ENCODE peak calls at places on chromosomes 4 and X, in eight cellular contexts. One of them, this sample, is unnamed.
A peak's percentile ranks its signal among the peaks of the same experiment; 100 is the strongest.

GRCh38 chr4:169103966-169104412 is 93.9 kb upstream of the CBR4 start:
- DNase-seq in effector memory CD4-positive, alpha-beta T cell: no peak
- DNase-seq in brain microvascular endothelial cell: no peak
- DNase-seq in PC-9: peak; percentile 83
- DNase-seq in heart left ventricle: no peak
- DNase-seq in cardiac muscle cell: peak; percentile 23
- DNase-seq in aorta: no peak
- DNase-seq in colonic mucosa: no peak
- DNase-seq in this sample: peak; percentile 49

GRCh38 chrX:103418811-103419210 is 42.5 kb downstream of the BEX3 start:
- DNase-seq in effector memory CD4-positive, alpha-beta T cell: no peak
- DNase-seq in brain microvascular endothelial cell: no peak
- DNase-seq in PC-9: no peak
- DNase-seq in heart left ventricle: no peak
- DNase-seq in cardiac muscle cell: no peak
- DNase-seq in aorta: no peak
- DNase-seq in colonic mucosa: no peak
- DNase-seq in this sample: no peak

GRCh38 chr4:110064295-110064694 is 134.1 kb downstream of the ELOVL6 start:
- DNase-seq in effector memory CD4-positive, alpha-beta T cell: no peak
- DNase-seq in brain microvascular endothelial cell: no peak
- DNase-seq in PC-9: no peak
- DNase-seq in heart left ventricle: no peak
- DNase-seq in cardiac muscle cell: no peak
- DNase-seq in aorta: no peak
- DNase-seq in colonic mucosa: no peak
- DNase-seq in this sample: no peak

GRCh38 chr4:37555324-37555723 is 130.9 kb downstream of the RELL1 start:
- DNase-seq in effector memory CD4-positive, alpha-beta T cell: no peak
- DNase-seq in brain microvascular endothelial cell: no peak
- DNase-seq in PC-9: no peak
- DNase-seq in heart left ventricle: no peak
- DNase-seq in cardiac muscle cell: no peak
- DNase-seq in aorta: no peak
- DNase-seq in colonic mucosa: no peak
- DNase-seq in this sample: no peak

GRCh38 chr4:100100985-100101384 is 89.3 kb downstream of the DDIT4L start:
- DNase-seq in effector memory CD4-positive, alpha-beta T cell: no peak
- DNase-seq in brain microvascular endothelial cell: no peak
- DNase-seq in PC-9: no peak
- DNase-seq in heart left ventricle: no peak
- DNase-seq in cardiac muscle cell: no peak
- DNase-seq in aorta: no peak
- DNase-seq in colonic mucosa: no peak
- DNase-seq in this sample: peak; percentile 55

GRCh38 chr4:131192318-131192717 is 1956.8 kb upstream of the PCDH10 start:
- DNase-seq in effector memory CD4-positive, alpha-beta T cell: no peak
- DNase-seq in brain microvascular endothelial cell: no peak
- DNase-seq in PC-9: no peak
- DNase-seq in heart left ventricle: no peak
- DNase-seq in cardiac muscle cell: no peak
- DNase-seq in aorta: no peak
- DNase-seq in colonic mucosa: no peak
- DNase-seq in this sample: no peak

GRCh38 chr4:94895081-94895480 is 137.3 kb downstream of the BMPR1B start:
- DNase-seq in effector memory CD4-positive, alpha-beta T cell: no peak
- DNase-seq in brain microvascular endothelial cell: no peak
- DNase-seq in PC-9: no peak
- DNase-seq in heart left ventricle: no peak
- DNase-seq in cardiac muscle cell: no peak
- DNase-seq in aorta: no peak
- DNase-seq in colonic mucosa: no peak
- DNase-seq in this sample: no peak

GRCh38 chr4:143424276-143424675 is 87.6 kb downstream of the GAB1 start:
- DNase-seq in effector memory CD4-positive, alpha-beta T cell: no peak
- DNase-seq in brain microvascular endothelial cell: no peak
- DNase-seq in PC-9: no peak
- DNase-seq in heart left ventricle: no peak
- DNase-seq in cardiac muscle cell: no peak
- DNase-seq in aorta: no peak
- DNase-seq in colonic mucosa: no peak
- DNase-seq in this sample: no peak

GRCh38 chr4:123832173-123833026 is 435.8 kb downstream of the SPRY1 start:
- DNase-seq in effector memory CD4-positive, alpha-beta T cell: no peak
- DNase-seq in brain microvascular endothelial cell: peak; percentile 98
- DNase-seq in PC-9: peak; percentile 46
- DNase-seq in heart left ventricle: peak; percentile 72
- DNase-seq in cardiac muscle cell: peak; percentile 3
- DNase-seq in aorta: peak; percentile 74
- DNase-seq in colonic mucosa: no peak
- DNase-seq in this sample: no peak

GRCh38 chr4:27123050-27123768 is 262.6 kb downstream of the STIM2 start:
- DNase-seq in effector memory CD4-positive, alpha-beta T cell: no peak
- DNase-seq in brain microvascular endothelial cell: no peak
- DNase-seq in PC-9: no peak
- DNase-seq in heart left ventricle: no peak
- DNase-seq in cardiac muscle cell: no peak
- DNase-seq in aorta: no peak
- DNase-seq in colonic mucosa: peak; percentile 63
- DNase-seq in this sample: peak; percentile 95
- H3K4me3 ChIP-seq in effector memory CD4-positive, alpha-beta T cell: no peak overlapping the region
- H3K4me3 ChIP-seq in brain microvascular endothelial cell: no peak overlapping the region
- H3K4me3 ChIP-seq in PC-9: no peak overlapping the region
- H3K4me3 ChIP-seq in heart left ventricle: no peak overlapping the region
- H3K4me3 ChIP-seq in cardiac muscle cell: no peak overlapping the region
- H3K4me3 ChIP-seq in aorta: no peak overlapping the region
- H3K4me3 ChIP-seq in colonic mucosa: no peak overlapping the region
- H3K4me3 ChIP-seq in this sample: no peak overlapping the region

GRCh38 chr4:182807346-182807745 is 109.8 kb downstream of the DCTD start:
- DNase-seq in effector memory CD4-positive, alpha-beta T cell: no peak
- DNase-seq in brain microvascular endothelial cell: peak; percentile 1
- DNase-seq in PC-9: no peak
- DNase-seq in heart left ventricle: no peak
- DNase-seq in cardiac muscle cell: no peak
- DNase-seq in aorta: no peak
- DNase-seq in colonic mucosa: no peak
- DNase-seq in this sample: no peak

GRCh38 chr4:182804131-182804530 is 113.1 kb downstream of the DCTD start:
- DNase-seq in effector memory CD4-positive, alpha-beta T cell: no peak
- DNase-seq in brain microvascular endothelial cell: no peak
- DNase-seq in PC-9: no peak
- DNase-seq in heart left ventricle: no peak
- DNase-seq in cardiac muscle cell: no peak
- DNase-seq in aorta: no peak
- DNase-seq in colonic mucosa: no peak
- DNase-seq in this sample: no peak

GRCh38 chr4:182807841-182808548 is 109.2 kb downstream of the DCTD start:
- DNase-seq in effector memory CD4-positive, alpha-beta T cell: no peak
- DNase-seq in brain microvascular endothelial cell: no peak
- DNase-seq in PC-9: no peak
- DNase-seq in heart left ventricle: no peak
- DNase-seq in cardiac muscle cell: no peak
- DNase-seq in aorta: no peak
- DNase-seq in colonic mucosa: no peak
- DNase-seq in this sample: no peak

GRCh38 chr4:182806259-182807252 is 110.6 kb downstream of the DCTD start:
- DNase-seq in effector memory CD4-positive, alpha-beta T cell: peak; percentile 31
- DNase-seq in brain microvascular endothelial cell: peak; percentile 65
- DNase-seq in PC-9: peak; percentile 43
- DNase-seq in heart left ventricle: peak; percentile 79
- DNase-seq in cardiac muscle cell: peak; percentile 87
- DNase-seq in aorta: peak; percentile 92
- DNase-seq in colonic mucosa: peak; percentile 74
- DNase-seq in this sample: peak; percentile 52

GRCh38 chr4:182805606-182806149 is 111.5 kb downstream of the DCTD start:
- DNase-seq in effector memory CD4-positive, alpha-beta T cell: no peak
- DNase-seq in brain microvascular endothelial cell: no peak
- DNase-seq in PC-9: no peak
- DNase-seq in heart left ventricle: no peak
- DNase-seq in cardiac muscle cell: no peak
- DNase-seq in aorta: no peak
- DNase-seq in colonic mucosa: no peak
- DNase-seq in this sample: no peak
- H3K4me3 ChIP-seq in effector memory CD4-positive, alpha-beta T cell: no peak overlapping the region
- H3K4me3 ChIP-seq in brain microvascular endothelial cell: no peak overlapping the region
- H3K4me3 ChIP-seq in PC-9: no peak overlapping the region
- H3K4me3 ChIP-seq in heart left ventricle: no peak overlapping the region
- H3K4me3 ChIP-seq in cardiac muscle cell: no peak overlapping the region
- H3K4me3 ChIP-seq in aorta: no peak overlapping the region
- H3K4me3 ChIP-seq in colonic mucosa: no peak overlapping the region
- H3K4me3 ChIP-seq in this sample: no peak overlapping the region

DNA sequence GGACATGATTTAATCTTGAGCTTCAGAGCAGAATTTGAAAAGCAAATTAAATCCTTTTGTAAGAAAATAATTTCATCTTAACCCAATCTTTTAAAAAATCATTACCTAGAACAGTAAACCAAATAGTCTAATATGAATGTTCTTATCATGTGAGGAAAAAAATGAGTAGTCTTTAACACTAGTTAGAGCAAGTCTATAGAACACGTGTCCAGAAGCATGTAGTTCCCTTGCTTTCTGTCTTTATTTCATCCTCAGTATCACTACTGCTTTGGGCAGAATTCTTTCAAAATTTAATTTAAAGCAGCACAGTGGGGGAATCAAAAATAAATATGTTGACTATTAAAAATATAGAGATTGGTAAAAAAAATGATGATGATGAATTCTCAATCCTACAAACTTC is 2.1 kb downstream of the RBM47 start:
- DNase-seq in effector memory CD4-positive, alpha-beta T cell: no peak
- DNase-seq in brain microvascular endothelial cell: no peak
- DNase-seq in PC-9: no peak
- DNase-seq in heart left ventricle: no peak
- DNase-seq in cardiac muscle cell: no peak
- DNase-seq in aorta: no peak
- DNase-seq in colonic mucosa: no peak
- DNase-seq in this sample: no peak
- H3K4me3 ChIP-seq in effector memory CD4-positive, alpha-beta T cell: no peak overlapping the region
- H3K4me3 ChIP-seq in brain microvascular endothelial cell: no peak overlapping the region
- H3K4me3 ChIP-seq in PC-9: peak overlapping the region; percentile 96
- H3K4me3 ChIP-seq in heart left ventricle: no peak overlapping the region
- H3K4me3 ChIP-seq in cardiac muscle cell: no peak overlapping the region
- H3K4me3 ChIP-seq in aorta: no peak overlapping the region
- H3K4me3 ChIP-seq in colonic mucosa: peak overlapping the region; percentile 43
- H3K4me3 ChIP-seq in this sample: no peak overlapping the region

GRCh38 chr4:40515398-40516293 is 114.0 kb downstream of the RBM47 start:
- DNase-seq in effector memory CD4-positive, alpha-beta T cell: no peak
- DNase-seq in brain microvascular endothelial cell: no peak
- DNase-seq in PC-9: peak; percentile 47
- DNase-seq in heart left ventricle: no peak
- DNase-seq in cardiac muscle cell: no peak
- DNase-seq in aorta: no peak
- DNase-seq in colonic mucosa: peak; percentile 87
- DNase-seq in this sample: no peak
- H3K4me3 ChIP-seq in effector memory CD4-positive, alpha-beta T cell: no peak overlapping the region
- H3K4me3 ChIP-seq in brain microvascular endothelial cell: no peak overlapping the region
- H3K4me3 ChIP-seq in PC-9: no peak overlapping the region
- H3K4me3 ChIP-seq in heart left ventricle: no peak overlapping the region
- H3K4me3 ChIP-seq in cardiac muscle cell: no peak overlapping the region
- H3K4me3 ChIP-seq in aorta: no peak overlapping the region
- H3K4me3 ChIP-seq in colonic mucosa: peak overlapping the region; percentile 46
- H3K4me3 ChIP-seq in this sample: no peak overlapping the region

DNA sequence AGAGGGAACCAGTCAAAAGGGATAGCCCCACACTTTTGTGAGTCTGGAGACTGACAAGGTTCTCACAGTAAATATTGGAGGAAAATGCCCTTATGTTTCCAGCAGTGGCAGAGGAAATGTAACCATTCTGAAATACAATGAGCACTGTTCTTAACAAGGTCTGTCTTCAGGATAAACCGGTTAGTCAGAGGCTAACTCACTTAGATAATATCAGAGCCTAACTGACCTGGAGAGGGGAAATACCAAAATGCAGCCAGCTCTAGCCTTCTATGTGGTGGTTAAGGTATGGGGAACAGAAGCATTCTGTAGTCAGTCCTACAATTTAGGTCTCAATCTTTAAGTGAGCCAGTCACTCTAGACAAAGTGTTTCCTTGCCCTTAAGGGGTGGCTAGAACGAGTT is 70.8 kb downstream of the TBCK start:
- DNase-seq in effector memory CD4-positive, alpha-beta T cell: no peak
- DNase-seq in brain microvascular endothelial cell: no peak
- DNase-seq in PC-9: peak; percentile 7
- DNase-seq in heart left ventricle: no peak
- DNase-seq in cardiac muscle cell: peak; percentile 1
- DNase-seq in aorta: no peak
- DNase-seq in colonic mucosa: no peak
- DNase-seq in this sample: no peak
- H3K4me3 ChIP-seq in effector memory CD4-positive, alpha-beta T cell: no peak overlapping the region
- H3K4me3 ChIP-seq in brain microvascular endothelial cell: no peak overlapping the region
- H3K4me3 ChIP-seq in PC-9: no peak overlapping the region
- H3K4me3 ChIP-seq in heart left ventricle: no peak overlapping the region
- H3K4me3 ChIP-seq in cardiac muscle cell: no peak overlapping the region
- H3K4me3 ChIP-seq in aorta: no peak overlapping the region
- H3K4me3 ChIP-seq in colonic mucosa: no peak overlapping the region
- H3K4me3 ChIP-seq in this sample: no peak overlapping the region

GRCh38 chr4:71209161-71209560 is 129.7 kb upstream of the SLC4A4 start:
- DNase-seq in effector memory CD4-positive, alpha-beta T cell: no peak
- DNase-seq in brain microvascular endothelial cell: peak; percentile 80
- DNase-seq in PC-9: no peak
- DNase-seq in heart left ventricle: no peak
- DNase-seq in cardiac muscle cell: no peak
- DNase-seq in aorta: no peak
- DNase-seq in colonic mucosa: no peak
- DNase-seq in this sample: no peak

GRCh38 chr4:71214578-71214977 is 124.2 kb upstream of the SLC4A4 start:
- DNase-seq in effector memory CD4-positive, alpha-beta T cell: no peak
- DNase-seq in brain microvascular endothelial cell: no peak
- DNase-seq in PC-9: no peak
- DNase-seq in heart left ventricle: no peak
- DNase-seq in cardiac muscle cell: no peak
- DNase-seq in aorta: no peak
- DNase-seq in colonic mucosa: no peak
- DNase-seq in this sample: no peak

GRCh38 chr4:71211748-71212147 is 127.1 kb upstream of the SLC4A4 start:
- DNase-seq in effector memory CD4-positive, alpha-beta T cell: no peak
- DNase-seq in brain microvascular endothelial cell: no peak
- DNase-seq in PC-9: no peak
- DNase-seq in heart left ventricle: no peak
- DNase-seq in cardiac muscle cell: no peak
- DNase-seq in aorta: no peak
- DNase-seq in colonic mucosa: no peak
- DNase-seq in this sample: no peak

GRCh38 chr4:71212216-71212615 is 126.6 kb upstream of the SLC4A4 start:
- DNase-seq in effector memory CD4-positive, alpha-beta T cell: no peak
- DNase-seq in brain microvascular endothelial cell: no peak
- DNase-seq in PC-9: no peak
- DNase-seq in heart left ventricle: no peak
- DNase-seq in cardiac muscle cell: peak; percentile 73
- DNase-seq in aorta: no peak
- DNase-seq in colonic mucosa: no peak
- DNase-seq in this sample: no peak

DNA sequence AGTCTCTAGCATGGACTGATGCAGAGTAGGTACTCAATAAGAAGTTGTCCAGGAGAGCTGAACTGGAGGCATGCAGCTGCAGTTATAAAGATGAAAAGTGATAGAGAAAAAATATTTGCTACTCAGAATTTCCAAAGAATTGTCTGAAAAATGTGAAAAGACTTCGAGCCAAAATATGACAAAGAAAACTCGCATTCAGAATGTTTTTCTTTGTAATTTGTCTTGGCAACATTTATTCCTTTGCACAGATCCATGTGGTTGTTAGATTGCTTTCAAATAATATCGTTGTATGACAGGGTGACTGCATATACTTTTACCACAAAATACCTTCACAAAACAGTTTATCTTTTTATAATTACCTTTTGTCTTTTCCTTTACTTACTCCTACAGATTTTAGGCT is 128.0 kb upstream of the SLC4A4 start:
- DNase-seq in effector memory CD4-positive, alpha-beta T cell: no peak
- DNase-seq in brain microvascular endothelial cell: no peak
- DNase-seq in PC-9: no peak
- DNase-seq in heart left ventricle: no peak
- DNase-seq in cardiac muscle cell: no peak
- DNase-seq in aorta: no peak
- DNase-seq in colonic mucosa: no peak
- DNase-seq in this sample: no peak
- H3K4me3 ChIP-seq in effector memory CD4-positive, alpha-beta T cell: no peak overlapping the region
- H3K4me3 ChIP-seq in brain microvascular endothelial cell: no peak overlapping the region
- H3K4me3 ChIP-seq in PC-9: no peak overlapping the region
- H3K4me3 ChIP-seq in heart left ventricle: no peak overlapping the region
- H3K4me3 ChIP-seq in cardiac muscle cell: no peak overlapping the region
- H3K4me3 ChIP-seq in aorta: no peak overlapping the region
- H3K4me3 ChIP-seq in colonic mucosa: no peak overlapping the region
- H3K4me3 ChIP-seq in this sample: no peak overlapping the region

This sample was measured in NT2/D1.